ENCODE peak calls at places on chromosomes 11 and 22, in five cellular contexts. M is PC-9; F is coronary artery; N is CD4-positive, CD25-positive, alpha-beta regulatory T cell; T is stomach. L is an unnamed sample.

GRCh38 chr11:15737326-15737725 is 619.0 kb downstream of the SOX6 start:
- DNase-seq in T (no peak), M (no peak), F (no peak), N (no peak), L (no peak)

GRCh38 chr22:36439481-36440271 is 41.8 kb downstream of the TXN2 start:
- DNase-seq in M (peak), F (no peak), N (no peak), T (no peak), L (peak)

GRCh38 chr22:44363214-44363979 is 50.6 kb upstream of the SHISAL1 start:
- DNase-seq in T (peak), N (no peak), F (peak), M (peak), L (peak)

GRCh38 chr11:27228232-27228631 is 134.8 kb downstream of the CCDC34 start:
- DNase-seq in N (no peak), T (no peak), M (no peak), F (no peak), L (no peak)

GRCh38 chr11:19792510-19792909 is 79.9 kb downstream of the NAV2 start:
- DNase-seq in T (no peak), F (no peak), N (no peak), M (no peak), L (no peak)

GRCh38 chr11:14908214-14908880 is 16.3 kb upstream of the CYP2R1 start:
- DNase-seq in N (peak), M (no peak), T (no peak), F (no peak), L (peak)

GRCh38 chr22:29715240-29715639 is 4.6 kb upstream of the CABP7 start:
- DNase-seq in F (no peak), T (no peak), M (no peak), N (no peak), L (no peak)

GRCh38 chr11:28833670-28834069 is 725.5 kb downstream of the METTL15 start:
- DNase-seq in N (no peak), F (no peak), M (peak), T (no peak), L (peak)

GRCh38 chr11:614583-615452 is 932 bp downstream of the IRF7 start:
- DNase-seq in M (peak), T (peak), N (no peak), F (peak), L (no peak)

GRCh38 chr11:114115406-114116054 is 56.0 kb downstream of the ZBTB16 start:
- DNase-seq in F (no peak), T (no peak), M (no peak), N (no peak), L (no peak)

GRCh38 chr11:75430692-75431532 is 2.1 kb downstream of the KLHL35 start:
- DNase-seq in F (no peak), M (no peak), N (no peak), T (no peak), L (no peak)

GRCh38 chr11:33997473-33998347 is 53.8 kb upstream of the CAPRIN1 start:
- DNase-seq in T (no peak), F (no peak), N (no peak), M (peak), L (no peak)

GRCh38 chr11:128757235-128757711 is 63.4 kb downstream of the FLI1 start:
- DNase-seq in M (no peak), N (peak), F (no peak), T (no peak), L (peak)

GRCh38 chr22:35324067-35324466 is 24.4 kb downstream of the TOM1 start:
- DNase-seq in M (no peak), F (no peak), N (no peak), T (no peak), L (no peak)

GRCh38 chr11:86551286-86551685 is 121.1 kb downstream of the ME3 start:
- DNase-seq in N (no peak), F (no peak), M (no peak), T (no peak), L (peak)

GRCh38 chr11:69358398-69359080 is 64.6 kb downstream of the MYEOV start:
- DNase-seq in M (no peak), F (no peak), T (peak), N (no peak), L (no peak)

DNA sequence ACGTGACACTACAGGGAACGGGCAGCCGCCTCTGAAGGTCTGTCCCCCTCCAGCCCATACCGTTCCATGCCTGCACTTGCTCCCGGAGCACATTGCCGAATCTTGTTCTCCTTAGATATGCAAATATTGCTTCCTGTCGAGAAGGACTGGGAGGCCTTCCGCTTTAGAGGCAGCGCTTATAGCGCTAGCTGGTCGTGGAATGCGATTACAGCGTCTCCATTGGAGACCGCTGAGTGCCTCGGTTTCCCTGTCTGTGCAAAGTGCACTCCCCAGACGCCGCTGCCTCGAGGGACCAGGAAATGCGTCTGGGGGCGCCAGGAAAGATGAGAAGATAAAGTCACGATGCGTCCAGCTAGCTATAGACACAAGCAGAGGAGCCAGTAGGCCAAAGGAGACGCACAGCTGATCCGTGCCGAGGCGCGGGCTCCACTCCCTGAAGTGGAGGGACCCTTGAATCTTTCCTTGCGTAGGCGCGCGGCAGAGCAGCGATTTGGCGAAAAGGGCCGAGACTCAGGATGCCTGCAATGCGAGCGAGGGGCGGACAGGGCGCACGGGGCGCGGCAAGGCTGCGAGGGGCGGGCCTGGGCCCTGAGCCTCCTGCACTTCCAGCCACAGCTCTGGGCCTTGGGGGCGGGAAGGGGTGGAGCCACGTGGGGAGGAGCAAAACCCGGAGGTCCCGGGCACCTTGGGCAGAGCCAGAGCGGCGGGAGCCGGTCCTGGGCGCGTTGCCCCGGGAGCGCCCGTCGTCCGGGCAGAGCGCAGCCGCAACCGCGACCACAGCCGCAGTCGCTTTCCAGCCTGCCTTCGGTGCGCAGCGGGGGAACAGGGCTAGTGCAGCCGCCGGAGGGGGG is at the start of gene RASSF10:
- DNase-seq in F (no peak), T (peak), N (no peak), M (peak), L (no peak)
- H3K27ac ChIP-seq in F (no peak), T (peak), N (no peak), M (no peak), L (no peak)

GRCh38 chr11:109731451-109731850 is 309.5 kb downstream of the C11orf87 start:
- DNase-seq in N (no peak), M (no peak), T (no peak), F (no peak), L (no peak)
- H3K27ac ChIP-seq in N (no peak), M (no peak), T (no peak), F (no peak), L (no peak)

GRCh38 chr22:45516923-45517675 is 14.4 kb downstream of the FBLN1 start:
- DNase-seq in F (no peak), M (peak), N (no peak), T (no peak), L (peak)
- H3K27ac ChIP-seq in F (peak), M (peak), N (no peak), T (peak), L (peak)

GRCh38 chr22:37697540-37697835 is 640 bp downstream of the TRIOBP start:
- DNase-seq in N (no peak), F (no peak), T (no peak), M (no peak), L (no peak)

GRCh38 chr22:37705205-37705604 is 8.4 kb downstream of the TRIOBP start:
- DNase-seq in M (no peak), T (no peak), N (no peak), F (no peak), L (no peak)

GRCh38 chr22:37704645-37705044 is 7.8 kb downstream of the TRIOBP start:
- DNase-seq in T (no peak), M (no peak), F (no peak), N (no peak), L (no peak)

GRCh38 chr22:37703906-37704305 is 7.1 kb downstream of the TRIOBP start:
- DNase-seq in F (no peak), T (no peak), M (no peak), N (no peak), L (no peak)

GRCh38 chr22:37701121-37701786 is 4.4 kb downstream of the TRIOBP start:
- DNase-seq in F (no peak), T (peak), M (no peak), N (no peak), L (no peak)
- H3K27ac ChIP-seq in F (no peak), T (peak), M (no peak), N (no peak), L (no peak)

DNA sequence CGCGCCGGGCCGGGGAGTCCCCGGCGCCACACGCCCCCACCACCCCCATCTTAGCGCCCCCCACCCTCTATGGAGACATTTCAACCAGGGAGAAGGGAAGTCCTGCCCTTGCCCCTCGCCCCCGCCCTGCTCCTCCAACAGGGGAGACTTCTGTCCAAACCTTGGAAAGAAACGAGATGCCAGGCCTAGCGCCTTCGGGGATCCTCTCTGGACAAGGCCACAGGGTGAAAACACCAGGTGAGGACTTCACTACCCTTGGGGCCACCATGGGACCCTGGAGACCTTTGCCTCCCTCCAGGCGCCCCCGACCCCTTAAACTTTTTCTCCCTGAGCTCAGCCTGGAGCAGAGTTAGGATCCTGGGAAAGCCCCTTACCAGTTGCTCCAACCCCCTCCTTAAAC is 11.6 kb upstream of the NPAS4 start:
- DNase-seq in F (no peak), T (no peak), N (no peak), M (no peak), L (no peak)
- H3K27ac ChIP-seq in F (peak), T (peak), N (no peak), M (no peak), L (no peak)